ENCODE peak calls at places on chromosomes 1 and 21, in six cellular contexts. Y is CD8-positive, alpha-beta T cell; H is cardiac fibroblast; R is epithelial cell of esophagus; K is IMR-90; B is AG09319. X is an unnamed sample.

GRCh38 chr1:87684786-87685185 is 356.1 kb downstream of the LMO4 start:
- DNase-seq in Y (no peak), H (peak; percentile 65), R (peak; percentile 51), K (peak; percentile 72), B (no peak), X (no peak)

GRCh38 chr1:227632325-227632724 is 69.0 kb downstream of the ZNF678 start:
- DNase-seq in Y (no peak), H (no peak), R (no peak), K (no peak), B (no peak), X (no peak)

GRCh38 chr1:201348211-201348566 is 29.3 kb downstream of the TNNT2 start:
- DNase-seq in Y (no peak), H (peak; percentile 43), R (peak; percentile 78), K (peak; percentile 63), B (no peak), X (peak; percentile 81)

GRCh38 chr21:34857874-34858273 is 189.1 kb downstream of the CLIC6 start:
- DNase-seq in Y (no peak), H (no peak), R (no peak), K (no peak), B (no peak), X (no peak)

GRCh38 chr1:11787251-11787803 is 18.4 kb downstream of the MTHFR start:
- DNase-seq in Y (no peak), H (peak; percentile 82), R (peak; percentile 52), K (peak; percentile 34), B (peak; percentile 34), X (peak; percentile 90)

GRCh38 chr1:55632906-55633305 is 417.7 kb upstream of the USP24 start:
- DNase-seq in Y (no peak), H (no peak), R (no peak), K (peak; percentile 12), B (no peak), X (no peak)

GRCh38 chr1:11157867-11158266 is 31.3 kb upstream of the ANGPTL7 start:
- DNase-seq in Y (no peak), H (peak; percentile 68), R (no peak), K (peak; percentile 54), B (peak; percentile 65), X (peak; percentile 73)

GRCh38 chr21:45594721-45595489 is 48.6 kb upstream of the PCBP3 start:
- DNase-seq in Y (no peak), H (no peak), R (no peak), K (no peak), B (no peak), X (no peak)

GRCh38 chr1:42928859-42929258 is 29.8 kb downstream of the SLC2A1 start:
- DNase-seq in Y (no peak), H (no peak), R (no peak), K (no peak), B (no peak), X (no peak)

GRCh38 chr21:29302340-29302991 is 3.7 kb downstream of the BACH1 start:
- DNase-seq in Y (no peak), H (no peak), R (peak; percentile 50), K (peak; percentile 34), B (no peak), X (no peak)

GRCh38 chr21:35801388-35801787 is 258.9 kb downstream of the SETD4 start:
- DNase-seq in Y (no peak), H (no peak), R (no peak), K (no peak), B (no peak), X (no peak)

GRCh38 chr1:97502360-97502759 is 418.5 kb downstream of the DPYD start:
- DNase-seq in Y (no peak), H (no peak), R (no peak), K (no peak), B (no peak), X (no peak)

GRCh38 chr1:67721112-67721511 is 36.1 kb downstream of the GADD45A start:
- DNase-seq in Y (no peak), H (no peak), R (no peak), K (no peak), B (no peak), X (no peak)

GRCh38 chr1:228150458-228151169 is 884 bp downstream of the GJC2 start:
- DNase-seq in Y (no peak), H (peak; percentile 97), R (no peak), K (peak; percentile 86), B (peak; percentile 77), X (peak; percentile 90)

GRCh38 chr1:25695991-25696330 is 79.4 kb downstream of the MAN1C1 start:
- DNase-seq in Y (no peak), H (peak; percentile 95), R (peak; percentile 96), K (peak; percentile 97), B (peak; percentile 57), X (peak; percentile 87)

GRCh38 chr1:161838362-161838761 is 72.2 kb downstream of the ATF6 start:
- DNase-seq in Y (no peak), H (no peak), R (no peak), K (no peak), B (no peak), X (no peak)

GRCh38 chr1:191711961-191712360 is 446.3 kb upstream of the RGS18 start:
- DNase-seq in Y (no peak), H (no peak), R (no peak), K (no peak), B (no peak), X (no peak)

GRCh38 chr1:60589916-60590315 is 492.4 kb upstream of the NFIA start:
- DNase-seq in Y (no peak), H (peak; percentile 30), R (no peak), K (no peak), B (no peak), X (no peak)

GRCh38 chr21:38631676-38632075 is 133.4 kb upstream of the ERG start:
- DNase-seq in Y (no peak), H (no peak), R (peak; percentile 85), K (no peak), B (no peak), X (peak; percentile 60)

GRCh38 chr1:40477680-40478057 is 579 bp downstream of the ZFP69 start:
- DNase-seq in Y (peak; percentile 2), H (peak; percentile 17), R (peak; percentile 21), K (peak; percentile 16), B (no peak), X (peak; percentile 39)

GRCh38 chr1:153789478-153790148 is 14.4 kb downstream of the SLC27A3 start:
- DNase-seq in Y (no peak), H (peak; percentile 16), R (no peak), K (no peak), B (no peak), X (no peak)

GRCh38 chr1:3483801-3484444 is 29.5 kb downstream of the ARHGEF16 start:
- DNase-seq in Y (peak; percentile 9), H (peak; percentile 32), R (peak; percentile 48), K (no peak), B (no peak), X (peak; percentile 78)

GRCh38 chr1:42152119-42152518 is 1.1 kb upstream of the GUCA2B start:
- DNase-seq in Y (no peak), H (no peak), R (peak; percentile 81), K (no peak), B (no peak), X (no peak)

GRCh38 chr21:43812139-43812821 is 22.9 kb downstream of the RRP1 start:
- DNase-seq in Y (no peak), H (no peak), R (peak; percentile 93), K (no peak), B (no peak), X (peak; percentile 35)

GRCh38 chr1:80059940-80060339 is 1053.4 kb upstream of the ADGRL4 start:
- DNase-seq in Y (no peak), H (peak; percentile 3), R (peak; percentile 53), K (no peak), B (no peak), X (no peak)

GRCh38 chr1:162902372-162902771 is 41.4 kb upstream of the CCDC190 start:
- DNase-seq in Y (no peak), H (no peak), R (peak; percentile 43), K (peak; percentile 67), B (no peak), X (peak; percentile 41)

GRCh38 chr1:210446479-210446878 is 117.8 kb downstream of the HHAT start:
- DNase-seq in Y (peak; percentile 64), H (no peak), R (no peak), K (peak; percentile 30), B (no peak), X (no peak)

GRCh38 chr1:162056043-162056442 is 13.4 kb upstream of the NOS1AP start:
- DNase-seq in Y (peak; percentile 22), H (peak; percentile 77), R (peak; percentile 71), K (peak; percentile 67), B (peak; percentile 20), X (peak; percentile 87)

X was measured in GM03348.